ENCODE peak calls at places on chromosome 1, in ten cellular contexts. S is HTR-8/SVneo; C is AG10803; V is type B pancreatic cell; L is dorsolateral prefrontal cortex; A is foreskin keratinocyte; Y is fibroblast of lung; X is NAMALWA; D is CD8-positive, alpha-beta memory T cell; B is HEK293T. H is an unnamed sample.

GRCh38 chr1:185017338-185017737 is 28.0 kb upstream of the RNF2 start:
- DNase-seq in S (peak), C (peak), V (no peak), L (no peak), A (peak), Y (peak), X (no peak), D (no peak), B (no peak), H (peak)

GRCh38 chr1:201072149-201072548 is 40.1 kb downstream of the CACNA1S start:
- DNase-seq in S (no peak), C (no peak), V (no peak), L (no peak), A (peak), Y (peak), X (no peak), D (no peak), B (no peak), H (no peak)

GRCh38 chr1:204417231-204417997 is 5.8 kb upstream of the PPP1R15B start:
- DNase-seq in S (peak), C (peak), V (peak), L (peak), A (peak), Y (peak), X (no peak), D (no peak), B (peak), H (peak)

GRCh38 chr1:159911668-159912067 is 11.7 kb upstream of the CFAP45 start:
- DNase-seq in S (no peak), C (no peak), V (no peak), L (no peak), A (no peak), Y (no peak), X (no peak), D (no peak), B (no peak), H (peak)

GRCh38 chr1:87024936-87025537 is 110.6 kb downstream of the HS2ST1 start:
- DNase-seq in S (peak), C (peak), V (no peak), L (no peak), A (peak), Y (peak), X (peak), D (no peak), B (peak), H (peak)

GRCh38 chr1:39453603-39454002 is 37.8 kb upstream of the BMP8A start:
- DNase-seq in S (no peak), C (peak), V (no peak), L (no peak), A (no peak), Y (peak), X (no peak), D (no peak), B (no peak), H (no peak)

GRCh38 chr1:16076871-16077250 is 3.4 kb upstream of the FAM131C start:
- DNase-seq in S (no peak), C (peak), V (no peak), L (no peak), A (peak), Y (peak), X (no peak), D (no peak), B (no peak), H (no peak)

GRCh38 chr1:214076004-214076320 is 88.2 kb downstream of the PROX1 start:
- DNase-seq in S (no peak), C (no peak), V (no peak), L (no peak), A (no peak), Y (no peak), X (no peak), D (no peak), B (no peak), H (no peak)

GRCh38 chr1:94527447-94528031 is 14.0 kb downstream of the F3 start:
- DNase-seq in S (no peak), C (peak), V (no peak), L (no peak), A (peak), Y (peak), X (peak), D (no peak), B (no peak), H (peak)

GRCh38 chr1:77506771-77507170 is 175.7 kb downstream of the ZZZ3 start:
- DNase-seq in S (no peak), C (no peak), V (no peak), L (no peak), A (no peak), Y (no peak), X (no peak), D (no peak), B (no peak), H (no peak)

GRCh38 chr1:87149166-87150065 is 179.3 kb upstream of the LMO4 start:
- DNase-seq in S (no peak), C (peak), V (no peak), L (no peak), A (peak), Y (peak), X (no peak), D (no peak), B (no peak), H (peak)

GRCh38 chr1:169003864-169004516 is 102.5 kb upstream of the ATP1B1 start:
- DNase-seq in S (no peak), C (peak), V (no peak), L (no peak), A (peak), Y (peak), X (no peak), D (no peak), B (no peak), H (no peak)

GRCh38 chr1:73044241-73044640 is 761.9 kb upstream of the NEGR1 start:
- DNase-seq in S (no peak), C (no peak), V (no peak), L (no peak), A (no peak), Y (peak), X (no peak), D (no peak), B (no peak), H (no peak)

GRCh38 chr1:13863701-13864100 is 163.7 kb downstream of the PRDM2 start:
- DNase-seq in S (no peak), C (no peak), V (no peak), L (no peak), A (no peak), Y (no peak), X (no peak), D (no peak), B (no peak), H (no peak)

GRCh38 chr1:113199718-113200455 is 126.9 kb downstream of the LRIG2 start:
- DNase-seq in S (no peak), C (no peak), V (no peak), L (no peak), A (no peak), Y (no peak), X (no peak), D (no peak), B (peak), H (no peak)

GRCh38 chr1:152002960-152003359 is 9.3 kb upstream of the S100A10 start:
- DNase-seq in S (no peak), C (no peak), V (no peak), L (peak), A (no peak), Y (no peak), X (no peak), D (no peak), B (no peak), H (peak)

GRCh38 chr1:6111991-6112689 is 66.5 kb downstream of the KCNAB2 start:
- DNase-seq in S (no peak), C (no peak), V (no peak), L (no peak), A (no peak), Y (no peak), X (no peak), D (no peak), B (no peak), H (no peak)

GRCh38 chr1:207605444-207606361 is 39.2 kb upstream of the CR1L start:
- DNase-seq in S (no peak), C (no peak), V (no peak), L (no peak), A (no peak), Y (no peak), X (peak), D (no peak), B (no peak), H (no peak)

GRCh38 chr1:185720633-185721272 is 13.4 kb upstream of the HMCN1 start:
- DNase-seq in S (no peak), C (peak), V (no peak), L (no peak), A (peak), Y (peak), X (peak), D (no peak), B (no peak), H (peak)

GRCh38 chr1:93414749-93415148 is 33.2 kb upstream of the FNBP1L start:
- DNase-seq in S (no peak), C (no peak), V (no peak), L (no peak), A (no peak), Y (no peak), X (peak), D (no peak), B (no peak), H (peak)

GRCh38 chr1:54429838-54430237 is 23.6 kb upstream of the SSBP3 start:
- DNase-seq in S (no peak), C (no peak), V (no peak), L (no peak), A (no peak), Y (no peak), X (no peak), D (no peak), B (no peak), H (no peak)

GRCh38 chr1:67431869-67432578 is 1.8 kb upstream of the SERBP1 start:
- DNase-seq in S (no peak), C (no peak), V (no peak), L (no peak), A (no peak), Y (no peak), X (peak), D (no peak), B (peak), H (no peak)

GRCh38 chr1:57277681-57278080 is 146.2 kb downstream of the DAB1 start:
- DNase-seq in S (no peak), C (no peak), V (no peak), L (no peak), A (peak), Y (no peak), X (no peak), D (no peak), B (no peak), H (no peak)

GRCh38 chr1:1957533-1957961 is 38.5 kb upstream of the TMEM52 start:
- DNase-seq in S (no peak), C (no peak), V (no peak), L (no peak), A (no peak), Y (no peak), X (no peak), D (no peak), B (no peak), H (no peak)

GRCh38 chr1:178037510-178038253 is 56.2 kb upstream of the RASAL2 start:
- DNase-seq in S (peak), C (peak), V (peak), L (peak), A (peak), Y (peak), X (no peak), D (no peak), B (peak), H (peak)

GRCh38 chr1:223748773-223749733 is 36.7 kb downstream of the CAPN2 start:
- DNase-seq in S (no peak), C (peak), V (peak), L (peak), A (peak), Y (peak), X (peak), D (peak), B (peak), H (peak)

GRCh38 chr1:164361927-164362326 is 197.1 kb upstream of the PBX1 start:
- DNase-seq in S (no peak), C (no peak), V (no peak), L (no peak), A (no peak), Y (no peak), X (no peak), D (no peak), B (no peak), H (no peak)

GRCh38 chr1:241419986-241420385 is 63.0 kb upstream of the RGS7 start:
- DNase-seq in S (no peak), C (peak), V (no peak), L (no peak), A (peak), Y (no peak), X (no peak), D (no peak), B (no peak), H (no peak)

GRCh38 chr1:116159611-116160010 is 48.4 kb downstream of the MAB21L3 start:
- DNase-seq in S (no peak), C (no peak), V (no peak), L (no peak), A (no peak), Y (no peak), X (no peak), D (no peak), B (no peak), H (no peak)

GRCh38 chr1:32755810-32756159 is 53.2 kb upstream of the SYNC start:
- DNase-seq in S (no peak), C (no peak), V (no peak), L (no peak), A (no peak), Y (no peak), X (no peak), D (no peak), B (no peak), H (peak)

GRCh38 chr1:9421533-9421873 is 117.8 kb upstream of the SLC25A33 start:
- DNase-seq in S (no peak), C (no peak), V (no peak), L (no peak), A (no peak), Y (no peak), X (no peak), D (no peak), B (no peak), H (no peak)

GRCh38 chr1:101200513-101200912 is 36.3 kb upstream of the S1PR1 start:
- DNase-seq in S (peak), C (peak), V (no peak), L (no peak), A (peak), Y (peak), X (no peak), D (no peak), B (no peak), H (no peak)

GRCh38 chr1:20184997-20185833 is 681 bp upstream of the UBXN10 start:
- DNase-seq in S (no peak), C (no peak), V (no peak), L (no peak), A (no peak), Y (no peak), X (no peak), D (peak), B (no peak), H (peak)

GRCh38 chr1:223726380-223727001 is 14.2 kb downstream of the CAPN2 start:
- DNase-seq in S (peak), C (peak), V (no peak), L (peak), A (peak), Y (peak), X (no peak), D (peak), B (no peak), H (peak)